ENCODE peak calls at places on chromosomes 3 and 15, in seven cellular contexts. A, K, S, M, Q, L and X are unnamed samples.

GRCh38 chr15:25186411-25186810 is 231.6 kb downstream of the SNRPN start:
- DNase-seq in A (no peak), K (no peak), S (no peak), M (no peak), Q (no peak), L (no peak), X (no peak)

GRCh38 chr15:39593071-39594055 is 12.5 kb downstream of the THBS1 start:
- DNase-seq in A (no peak), K (peak; percentile 37), S (no peak), M (no peak), Q (no peak), L (no peak), X (no peak)

GRCh38 chr15:63945838-63946298 is 100.4 kb downstream of the DAPK2 start:
- DNase-seq in A (no peak), K (no peak), S (no peak), M (no peak), Q (no peak), L (peak; percentile 33), X (no peak)

GRCh38 chr3:131349946-131350347 is 31.6 kb upstream of the NUDT16 start:
- DNase-seq in A (no peak), K (peak; percentile 78), S (no peak), M (no peak), Q (peak; percentile 72), L (no peak), X (no peak)

GRCh38 chr3:114880078-114880477 is 267.0 kb downstream of the ZBTB20 start:
- DNase-seq in A (peak; percentile 96), K (no peak), S (no peak), M (no peak), Q (peak; percentile 20), L (no peak), X (no peak)

GRCh38 chr15:42549782-42550392 is 1.2 kb downstream of the HAUS2 start:
- DNase-seq in A (no peak), K (no peak), S (no peak), M (no peak), Q (no peak), L (no peak), X (no peak)

GRCh38 chr15:23736291-23736690 is 49.2 kb upstream of the NDN start:
- DNase-seq in A (no peak), K (no peak), S (no peak), M (no peak), Q (no peak), L (no peak), X (no peak)

GRCh38 chr15:22866066-22866465 is 27.6 kb downstream of the NIPA2 start:
- DNase-seq in A (no peak), K (no peak), S (no peak), M (no peak), Q (no peak), L (no peak), X (no peak)

GRCh38 chr3:65138531-65138930 is 450.7 kb upstream of the ADAMTS9 start:
- DNase-seq in A (no peak), K (no peak), S (no peak), M (no peak), Q (no peak), L (no peak), X (no peak)

GRCh38 chr3:2880357-2880756 is 229.8 kb downstream of the IL5RA start:
- DNase-seq in A (no peak), K (no peak), S (no peak), M (no peak), Q (no peak), L (no peak), X (no peak)

GRCh38 chr3:141466633-141467169 is 20.1 kb upstream of the RASA2 start:
- DNase-seq in A (no peak), K (no peak), S (no peak), M (no peak), Q (no peak), L (no peak), X (no peak)

GRCh38 chr15:83396071-83396470 is 51.1 kb upstream of the SH3GL3 start:
- DNase-seq in A (no peak), K (no peak), S (no peak), M (no peak), Q (no peak), L (no peak), X (no peak)

GRCh38 chr3:130379274-130379673 is 33.8 kb downstream of the COL6A5 start:
- DNase-seq in A (no peak), K (peak; percentile 68), S (no peak), M (no peak), Q (no peak), L (no peak), X (no peak)

GRCh38 chr15:46039703-46040102 is 404.9 kb downstream of the SQOR start:
- DNase-seq in A (no peak), K (no peak), S (no peak), M (no peak), Q (no peak), L (no peak), X (no peak)

GRCh38 chr15:63156708-63157065 is 590 bp downstream of the RPS27L start:
- DNase-seq in A (no peak), K (peak; percentile 81), S (peak; percentile 58), M (no peak), Q (peak; percentile 22), L (peak; percentile 63), X (no peak)

GRCh38 chr3:51682079-51682478 is 11.0 kb downstream of the TEX264 start:
- DNase-seq in A (peak; percentile 54), K (peak; percentile 87), S (peak; percentile 77), M (peak; percentile 51), Q (peak; percentile 82), L (peak; percentile 80), X (no peak)

GRCh38 chr3:42961633-42962032 is 17.5 kb upstream of the GASK1A start:
- DNase-seq in A (no peak), K (peak; percentile 60), S (no peak), M (no peak), Q (peak; percentile 43), L (peak; percentile 70), X (no peak)

GRCh38 chr3:72274511-72275295 is 489.8 kb upstream of the PROK2 start:
- DNase-seq in A (peak; percentile 26), K (no peak), S (no peak), M (no peak), Q (no peak), L (no peak), X (no peak)

GRCh38 chr3:34842706-34843478 is 796.4 kb upstream of the ARPP21 start:
- DNase-seq in A (no peak), K (peak; percentile 72), S (no peak), M (no peak), Q (no peak), L (no peak), X (no peak)

GRCh38 chr3:151924753-151925152 is 51.3 kb downstream of the SUCNR1 start:
- DNase-seq in A (no peak), K (no peak), S (no peak), M (no peak), Q (no peak), L (no peak), X (no peak)

GRCh38 chr3:50617911-50618481 is 1.0 kb downstream of the MAPKAPK3 start:
- DNase-seq in A (no peak), K (peak; percentile 31), S (no peak), M (no peak), Q (no peak), L (no peak), X (no peak)